ENCODE peak calls at places on chromosomes 13 and 19, in five cellular contexts. D is activated CD4-positive, alpha-beta T cell treated with anti-CD3 and anti-CD28 coated beads, Interleukin-2, amount 50 U/mL, for 1 hour; J is endodermal cell; P is uterus; F is hypothalamus. O is an unnamed sample.
A peak's percentile ranks its signal among the peaks of the same experiment; 100 is the strongest.

GRCh38 chr19:16013851-16014840 is 62.1 kb upstream of the TPM4 start:
- DNase-seq in D (no peak), J (no peak), P (no peak), F (no peak), O (no peak)

GRCh38 chr13:55000844-55001243 is 1972.2 kb downstream of the OLFM4 start:
- DNase-seq in D (no peak), J (peak; percentile 69), P (no peak), F (no peak), O (no peak)

GRCh38 chr19:11414544-11414943 is 4.6 kb downstream of the RGL3 start:
- DNase-seq in D (no peak), J (no peak), P (no peak), F (no peak), O (no peak)

GRCh38 chr19:12983561-12984142 is 11.6 kb upstream of the NFIX start:
- DNase-seq in D (peak; percentile 80), J (peak; percentile 93), P (peak; percentile 72), F (peak; percentile 84), O (peak; percentile 75)

GRCh38 chr19:40702337-40703012 is 12.0 kb upstream of the NUMBL start:
- DNase-seq in D (no peak), J (peak; percentile 92), P (peak; percentile 71), F (no peak), O (no peak)

GRCh38 chr13:41639955-41640780 is 182.8 kb downstream of the RGCC start:
- DNase-seq in D (no peak), J (no peak), P (peak; percentile 69), F (no peak), O (no peak)

GRCh38 chr13:110471833-110472162 is 89.7 kb downstream of the RAB20 start:
- DNase-seq in D (no peak), J (no peak), P (no peak), F (peak; percentile 5), O (peak; percentile 73)

GRCh38 chr19:39737351-39737750 is 478 bp downstream of the CLC start:
- DNase-seq in D (no peak), J (no peak), P (no peak), F (no peak), O (no peak)

GRCh38 chr19:5985098-5985783 is 7.3 kb upstream of the RANBP3 start:
- DNase-seq in D (no peak), J (no peak), P (no peak), F (no peak), O (peak; percentile 71)

GRCh38 chr13:113646376-113646775 is 11.6 kb downstream of the ATP4B start:
- DNase-seq in D (no peak), J (no peak), P (peak; percentile 11), F (no peak), O (no peak)

GRCh38 chr13:93948523-93948922 is 531.0 kb downstream of the DCT start:
- DNase-seq in D (no peak), J (no peak), P (no peak), F (no peak), O (no peak)

GRCh38 chr13:80704369-80704768 is 363.4 kb upstream of the SPRY2 start:
- DNase-seq in D (no peak), J (no peak), P (no peak), F (no peak), O (no peak)

GRCh38 chr19:17309962-17310461 is 649 bp downstream of the DDA1 start:
- DNase-seq in D (no peak), J (no peak), P (no peak), F (no peak), O (no peak)

GRCh38 chr13:101941095-101941777 is 460.6 kb downstream of the FGF14 start:
- DNase-seq in D (no peak), J (peak; percentile 65), P (no peak), F (no peak), O (peak; percentile 13)

GRCh38 chr19:13022859-13023636 is 27.8 kb downstream of the NFIX start:
- DNase-seq in D (no peak), J (peak; percentile 71), P (peak; percentile 95), F (peak; percentile 59), O (peak; percentile 96)

GRCh38 chr13:73657821-73658540 is 476.2 kb downstream of the KLF12 start:
- DNase-seq in D (no peak), J (no peak), P (no peak), F (no peak), O (no peak)

GRCh38 chr13:31756346-31756745 is 17.0 kb downstream of the RXFP2 start:
- DNase-seq in D (no peak), J (no peak), P (peak; percentile 24), F (no peak), O (peak; percentile 97)

GRCh38 chr13:29081036-29081435 is 260.9 kb downstream of the MTUS2 start:
- DNase-seq in D (peak; percentile 16), J (no peak), P (no peak), F (no peak), O (no peak)

GRCh38 chr13:60970736-60971135 is 444.9 kb downstream of the PCDH20 start:
- DNase-seq in D (no peak), J (peak; percentile 73), P (no peak), F (no peak), O (no peak)

GRCh38 chr19:44476559-44477408 is 23.5 kb downstream of the ZNF180 start:
- DNase-seq in D (no peak), J (no peak), P (no peak), F (no peak), O (peak; percentile 40)

GRCh38 chr13:21638319-21639282 is 32.3 kb upstream of the FGF9 start:
- DNase-seq in D (peak; percentile 30), J (peak; percentile 64), P (peak; percentile 18), F (peak; percentile 11), O (peak; percentile 17)

GRCh38 chr13:28754698-28755545 is 36.2 kb upstream of the SLC46A3 start:
- DNase-seq in D (no peak), J (peak; percentile 67), P (peak; percentile 43), F (no peak), O (peak; percentile 61)

GRCh38 chr13:57673197-57673596 is 41.7 kb downstream of the PCDH17 start:
- DNase-seq in D (no peak), J (peak; percentile 60), P (no peak), F (no peak), O (no peak)

GRCh38 chr19:45753548-45753947 is 15.5 kb downstream of the SIX5 start:
- DNase-seq in D (no peak), J (peak; percentile 90), P (no peak), F (no peak), O (no peak)

GRCh38 chr19:1074512-1075283 is 7.7 kb downstream of the ARHGAP45 start:
- DNase-seq in D (peak; percentile 98), J (no peak), P (peak; percentile 71), F (no peak), O (no peak)

GRCh38 chr19:35327642-35328041 is 1.3 kb upstream of the CD22 start:
- DNase-seq in D (no peak), J (peak; percentile 74), P (no peak), F (no peak), O (no peak)

O was measured in RPMI7951.